ENCODE peak calls at places on chromosome 22, in six cellular contexts. C is cardiac fibroblast, S is foreskin keratinocyte, N is fibroblast of the aortic adventitia, J is cardiac muscle cell, F is AG09309. A is an unnamed sample.

GRCh38 chr22:20024225-20025087 is 3.5 kb downstream of the TANGO2 start:
- DNase-seq in F (no peak), S (no peak), J (no peak), C (no peak), N (no peak), A (no peak)

GRCh38 chr22:39144101-39144815 is 8.2 kb downstream of the CBX7 start:
- DNase-seq in S (no peak), N (peak; percentile 43), J (no peak), C (peak; percentile 49), F (peak; percentile 14), A (no peak)

GRCh38 chr22:49629586-49630447 is 197.9 kb downstream of the BRD1 start:
- DNase-seq in S (no peak), F (no peak), C (no peak), J (no peak), N (no peak), A (no peak)

GRCh38 chr22:48370508-48371325 is 1457.0 kb downstream of the BRD1 start:
- DNase-seq in C (no peak), F (no peak), N (no peak), S (no peak), J (no peak), A (no peak)

GRCh38 chr22:37768273-37768672 is 39.5 kb upstream of the GCAT start:
- DNase-seq in N (no peak), S (no peak), J (no peak), F (no peak), C (no peak), A (no peak)

GRCh38 chr22:33865248-33865647 is 55.0 kb downstream of the LARGE1 start:
- DNase-seq in N (no peak), J (no peak), S (no peak), F (no peak), C (no peak), A (no peak)

GRCh38 chr22:39292561-39293074 is 26.8 kb downstream of the RPL3 start:
- DNase-seq in C (peak; percentile 97), N (peak; percentile 93), J (peak; percentile 56), F (peak; percentile 56), S (peak; percentile 88), A (peak; percentile 39)

GRCh38 chr22:41713004-41713403 is 13.7 kb downstream of the MEI1 start:
- DNase-seq in F (no peak), N (no peak), C (no peak), J (no peak), S (peak; percentile 44), A (no peak)

GRCh38 chr22:28942801-28943500 is 59.6 kb downstream of the ZNRF3 start:
- DNase-seq in F (no peak), N (no peak), C (no peak), J (peak; percentile 31), S (no peak), A (no peak)

GRCh38 chr22:40819741-40820140 is 595 bp upstream of the SLC25A17 start:
- DNase-seq in N (peak; percentile 34), F (no peak), S (no peak), J (no peak), C (peak; percentile 36), A (no peak)

GRCh38 chr22:37643225-37643847 is 3.9 kb downstream of the SH3BP1 start:
- DNase-seq in F (no peak), S (peak; percentile 39), J (peak; percentile 86), C (peak; percentile 78), N (peak; percentile 71), A (peak; percentile 97)

GRCh38 chr22:45863981-45864751 is 112.8 kb downstream of the WNT7B start:
- DNase-seq in F (no peak), J (peak; percentile 60), S (peak; percentile 40), C (peak; percentile 61), N (peak; percentile 49), A (peak; percentile 91)

GRCh38 chr22:29848115-29848514 is 10.0 kb upstream of the ASCC2 start:
- DNase-seq in N (no peak), J (no peak), C (no peak), F (no peak), S (no peak), A (no peak)

GRCh38 chr22:50625131-50625567 is 2.8 kb downstream of the ARSA start:
- DNase-seq in F (no peak), N (no peak), S (no peak), C (no peak), J (no peak), A (no peak)

GRCh38 chr22:49934144-49934890 is 15.9 kb downstream of the CRELD2 start:
- DNase-seq in J (no peak), N (peak; percentile 32), C (peak; percentile 51), S (no peak), F (no peak), A (no peak)

GRCh38 chr22:39994566-39995345 is at the start of gene FAM83F:
- DNase-seq in N (no peak), J (no peak), F (no peak), C (no peak), S (no peak), A (peak; percentile 37)

GRCh38 chr22:47168900-47169800 is 406.7 kb downstream of the TBC1D22A start:
- DNase-seq in N (peak; percentile 5), J (no peak), F (no peak), S (no peak), C (peak; percentile 6), A (no peak)

GRCh38 chr22:45994516-45995404 is 17.8 kb upstream of the WNT7B start:
- DNase-seq in S (no peak), J (peak; percentile 78), N (peak; percentile 68), F (no peak), C (peak; percentile 70), A (peak; percentile 96)

DNA sequence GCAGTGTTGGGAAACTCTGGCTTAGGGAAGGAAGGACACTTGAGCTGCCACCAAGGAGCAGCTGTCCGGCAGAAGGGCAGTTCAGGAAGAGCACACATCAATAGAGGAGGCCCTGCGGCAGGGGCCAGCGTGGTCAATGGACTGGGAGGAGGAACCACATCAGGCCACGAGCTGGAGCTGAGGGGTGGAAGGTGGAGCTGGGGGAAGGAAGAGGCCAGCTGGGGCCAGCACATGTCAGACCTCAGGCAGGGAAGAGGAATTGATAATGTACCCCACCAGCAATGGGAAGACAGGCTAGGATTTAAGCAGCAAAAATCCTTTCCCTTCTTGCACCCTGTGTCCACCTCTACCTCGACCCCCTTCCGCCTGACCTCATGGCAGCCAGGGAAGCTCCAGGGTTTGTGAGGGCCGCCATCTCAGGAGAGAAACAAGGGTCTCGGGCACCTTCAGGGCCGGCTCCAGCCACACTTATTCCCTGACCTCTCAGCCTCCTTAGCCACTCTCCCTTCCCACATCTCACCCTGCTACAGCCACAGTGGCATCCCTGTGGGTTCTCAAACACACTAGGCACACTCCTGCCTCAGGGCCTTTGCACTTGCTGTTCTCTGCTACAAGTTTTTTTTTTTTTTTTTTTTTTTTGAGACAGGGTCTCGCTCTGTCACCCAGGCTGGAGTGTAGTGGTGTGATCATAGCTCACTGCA is 157.8 kb upstream of the GRK3 start:
- DNase-seq in N (no peak), J (no peak), C (no peak), F (no peak), S (no peak), A (no peak)
- TF ChIP-seq CTCF in N (no peak), J (no peak), C (no peak), F (no peak), S (no peak), A (no peak)

DNA sequence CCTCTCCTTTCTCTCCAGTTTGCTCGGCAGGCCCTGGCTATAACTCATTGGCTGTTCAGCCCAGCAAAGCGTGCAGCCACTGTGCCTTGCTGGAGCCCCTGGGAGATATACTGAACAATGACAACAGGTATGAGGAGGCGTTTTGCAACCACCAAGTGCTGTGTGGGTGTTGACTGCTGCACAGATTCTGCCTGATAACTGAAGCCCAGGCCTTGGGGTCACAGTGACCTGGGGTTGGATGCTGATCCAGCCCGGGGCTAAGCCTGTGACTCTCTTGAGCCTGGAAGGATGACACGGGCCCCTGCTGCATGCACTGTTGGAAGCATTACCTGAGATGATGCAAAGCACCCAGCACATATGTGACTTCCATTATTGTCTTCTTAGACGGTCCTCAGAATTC is 13.7 kb upstream of the A4GALT start:
- DNase-seq in F (no peak), J (no peak), S (no peak), C (no peak), N (no peak), A (no peak)
- TF ChIP-seq CTCF in F (no peak), J (no peak), S (no peak), C (no peak), N (no peak), A (no peak)

GRCh38 chr22:44736581-44737413 is 15.6 kb upstream of the ARHGAP8 start:
- DNase-seq in J (no peak), S (no peak), N (no peak), F (no peak), C (no peak), A (no peak)
- TF ChIP-seq CTCF in J (no peak), S (no peak), N (no peak), F (no peak), C (no peak), A (no peak)

DNA sequence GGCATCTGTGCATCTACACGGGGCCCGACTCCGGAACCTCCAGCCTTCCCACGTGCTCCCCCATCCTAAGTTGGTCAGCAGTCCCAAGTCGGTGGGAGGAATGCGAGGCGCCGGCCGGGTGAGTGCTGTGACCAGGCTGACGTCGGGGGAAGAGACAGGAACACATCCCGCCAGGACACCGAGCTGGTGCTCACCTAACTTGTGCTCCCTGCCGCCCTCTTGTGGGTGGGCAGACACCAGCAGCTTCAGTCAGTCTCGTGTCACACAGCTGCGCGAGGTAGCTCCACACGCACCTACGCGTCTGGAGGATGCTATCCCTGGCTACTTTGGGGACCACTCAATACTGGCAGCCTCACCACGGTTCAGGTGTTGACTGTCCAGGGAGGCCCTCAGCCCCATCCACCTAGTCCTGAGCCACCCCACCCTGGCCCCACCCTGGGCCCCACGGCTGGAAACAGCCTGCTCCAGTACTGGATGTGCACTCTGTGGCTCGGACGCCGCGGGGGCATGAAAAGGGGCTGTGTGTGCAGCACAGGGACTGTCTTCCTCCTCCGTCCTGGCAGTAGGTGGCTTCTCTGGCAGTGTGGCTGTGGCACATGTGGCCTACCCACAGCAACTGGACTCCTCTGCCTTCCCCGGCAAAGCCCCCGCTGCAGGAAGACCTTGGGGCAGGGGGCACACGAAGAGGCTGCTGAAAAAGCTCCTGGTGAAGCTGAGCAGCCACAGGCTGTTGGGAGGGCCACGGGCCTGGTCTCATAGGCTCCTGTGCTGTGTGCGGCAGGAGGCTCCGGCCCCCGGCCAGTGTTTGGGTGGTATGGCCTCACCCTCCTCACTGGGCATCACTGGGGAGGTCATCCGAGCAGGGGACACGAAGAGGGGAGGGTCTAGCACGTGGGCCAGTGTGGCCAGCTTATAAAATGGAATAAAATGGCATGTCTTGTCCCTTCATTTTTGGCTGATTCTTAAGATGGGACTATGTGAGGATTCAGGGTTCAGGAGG is 11.2 kb upstream of the BID start:
- DNase-seq in J (no peak), C (peak; percentile 23), F (no peak), S (no peak), N (no peak), A (peak; percentile 64)
- TF ChIP-seq CTCF in J (peak; percentile 60), C (peak; percentile 64), F (peak; percentile 55), S (peak; percentile 74), N (peak; percentile 59), A (peak; percentile 68)

DNA sequence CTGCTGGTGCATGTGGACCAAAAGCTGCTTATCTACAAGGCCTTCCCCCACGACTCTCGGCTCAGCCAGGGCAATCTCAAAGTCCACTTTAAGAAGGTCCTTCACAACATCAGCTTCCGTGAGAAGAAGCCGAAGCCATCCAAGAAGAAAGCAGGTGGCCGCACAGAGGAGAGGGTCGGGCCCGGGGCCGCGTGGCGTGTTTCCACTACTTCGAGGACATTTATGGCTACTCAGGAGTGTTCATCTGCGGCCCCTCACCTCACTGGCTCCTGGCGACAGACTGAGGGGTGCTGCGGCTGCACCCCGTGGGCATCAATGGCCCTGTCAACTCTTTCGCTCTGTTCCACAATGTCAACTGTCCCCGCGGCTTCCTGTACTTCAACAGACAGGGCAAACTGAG is 16.2 kb upstream of the SLC5A4 start:
- DNase-seq in C (no peak), N (no peak), S (no peak), J (no peak), F (no peak), A (no peak)
- TF ChIP-seq CTCF in C (no peak), N (no peak), S (no peak), J (no peak), F (no peak), A (no peak)

GRCh38 chr22:35712672-35713071 is 5.0 kb upstream of the APOL5 start:
- DNase-seq in J (no peak), C (no peak), S (no peak), F (no peak), N (no peak), A (no peak)
- TF ChIP-seq CTCF in J (no peak), C (no peak), S (peak; percentile 48), F (no peak), N (no peak), A (no peak)